ENCODE peak calls at places on chromosomes 1 and 21, in five cellular contexts. T is choroid plexus epithelial cell, V is prostate gland, M is mammary epithelial cell, Q is A549. S is an unnamed sample.
A peak's percentile ranks its signal among the peaks of the same experiment; 100 is the strongest.

GRCh38 chr1:226355679-226356583 is 47.0 kb upstream of the LIN9 start:
- DNase-seq in T (peak; percentile 5), M (no peak), V (no peak), Q (no peak), S (no peak)

GRCh38 chr1:58586296-58586695 is 9.2 kb upstream of the TACSTD2 start:
- DNase-seq in M (no peak), V (no peak), T (no peak), Q (no peak), S (peak; percentile 50)

GRCh38 chr1:36913016-36913415 is 121.3 kb downstream of the GRIK3 start:
- DNase-seq in M (no peak), Q (no peak), T (no peak), V (no peak), S (no peak)

GRCh38 chr1:209895709-209896108 is 42.3 kb upstream of the SYT14 start:
- DNase-seq in Q (no peak), V (no peak), M (peak; percentile 96), T (peak; percentile 62), S (peak; percentile 72)

GRCh38 chr21:43814215-43815106 is 25.1 kb downstream of the RRP1 start:
- DNase-seq in V (no peak), Q (no peak), T (no peak), M (no peak), S (no peak)

GRCh38 chr1:24481098-24481497 is 21.5 kb upstream of the RCAN3 start:
- DNase-seq in V (no peak), T (no peak), Q (no peak), M (no peak), S (no peak)

GRCh38 chr1:14064649-14065442 is 364.9 kb downstream of the PRDM2 start:
- DNase-seq in V (peak; percentile 20), T (no peak), M (no peak), Q (no peak), S (no peak)

GRCh38 chr1:179016694-179017382 is 8.9 kb upstream of the FAM20B start:
- DNase-seq in Q (peak; percentile 92), V (peak; percentile 75), T (peak; percentile 90), M (peak; percentile 95), S (peak; percentile 94)

GRCh38 chr1:61263905-61264824 is 181.8 kb downstream of the NFIA start:
- DNase-seq in V (no peak), M (no peak), Q (no peak), T (no peak), S (no peak)

GRCh38 chr1:29836626-29837305 is 600.4 kb downstream of the PTPRU start:
- DNase-seq in V (no peak), Q (no peak), M (no peak), T (no peak), S (no peak)

DNA sequence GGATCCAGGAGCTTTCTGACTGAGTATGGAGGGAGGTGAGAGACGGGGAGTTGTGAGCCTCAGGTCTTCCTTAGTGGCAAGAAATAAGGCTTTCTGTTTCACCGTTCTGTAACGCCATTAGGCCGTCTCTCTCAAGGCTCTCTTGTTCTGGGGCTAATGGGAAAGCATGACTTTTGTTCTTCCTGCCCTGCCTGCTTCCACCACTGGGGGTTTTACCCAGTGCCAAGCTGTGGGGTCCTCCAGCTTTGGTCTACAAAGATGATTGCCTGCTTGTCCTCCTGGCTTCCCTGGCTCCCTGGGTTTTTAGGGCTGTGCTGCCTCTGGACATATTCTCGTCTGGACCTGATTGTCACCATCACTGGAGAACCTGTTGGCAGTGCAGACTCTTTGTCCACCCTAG is 74.8 kb upstream of the TINAGL1 start:
- DNase-seq in T (no peak), V (no peak), M (no peak), Q (no peak), S (no peak)
- H3K4me3 ChIP-seq in T (no peak overlapping the region), V (no peak overlapping the region), M (no peak overlapping the region), Q (no peak overlapping the region), S (no peak overlapping the region)

GRCh38 chr1:41919764-41920397 is 1.2 kb upstream of the HIVEP3 start:
- DNase-seq in M (no peak), Q (peak; percentile 21), T (no peak), V (no peak), S (no peak)
- TF ChIP-seq CTCF in M (no peak), Q (no peak), T (no peak), V (no peak), S (no peak)

DNA sequence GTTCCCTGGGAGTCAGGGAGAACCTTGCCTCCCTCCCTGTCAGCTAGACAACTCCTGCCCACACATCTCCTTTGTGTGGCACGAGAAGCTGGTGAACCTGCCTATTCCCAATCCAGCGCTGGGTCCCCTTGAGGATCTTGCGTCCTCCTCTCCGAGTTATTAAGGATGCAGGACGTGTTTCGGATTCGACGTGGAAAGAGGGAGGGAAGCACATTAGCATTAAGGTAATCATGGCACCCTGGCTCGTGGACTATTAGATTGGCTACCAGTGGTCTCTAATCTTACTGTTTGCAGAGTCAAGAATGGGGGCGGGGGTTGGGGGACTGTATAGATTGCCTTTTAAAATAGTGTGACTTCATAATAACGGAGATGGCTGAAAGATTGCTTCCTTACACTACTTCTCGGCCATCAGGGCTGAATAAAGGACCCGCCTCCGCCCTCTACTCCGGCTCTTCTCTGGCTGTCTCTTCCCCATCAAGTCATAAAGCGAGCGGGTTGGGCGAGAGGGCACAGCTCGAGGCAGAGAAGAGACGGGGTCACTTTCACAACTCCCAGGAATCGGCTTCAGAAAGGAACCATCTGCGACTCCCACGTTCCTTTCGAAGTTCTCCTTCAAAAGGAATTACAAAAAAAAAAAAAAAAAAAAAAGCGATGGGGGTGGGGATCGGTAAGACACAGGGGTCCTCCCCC is 1.7 kb downstream of the LRRC7 start:
- DNase-seq in M (no peak), Q (no peak), T (no peak), V (no peak), S (no peak)
- H3K4me3 ChIP-seq in M (no peak overlapping the region), Q (no peak overlapping the region), T (no peak overlapping the region), V (no peak overlapping the region), S (no peak overlapping the region)

GRCh38 chr1:1299686-1300351 is 7.9 kb downstream of the ACAP3 start:
- DNase-seq in T (no peak), V (no peak), M (no peak), Q (no peak), S (no peak)
- TF ChIP-seq CTCF in T (peak; percentile 47), V (no peak), M (peak; percentile 43), Q (no peak), S (peak; percentile 23)

DNA sequence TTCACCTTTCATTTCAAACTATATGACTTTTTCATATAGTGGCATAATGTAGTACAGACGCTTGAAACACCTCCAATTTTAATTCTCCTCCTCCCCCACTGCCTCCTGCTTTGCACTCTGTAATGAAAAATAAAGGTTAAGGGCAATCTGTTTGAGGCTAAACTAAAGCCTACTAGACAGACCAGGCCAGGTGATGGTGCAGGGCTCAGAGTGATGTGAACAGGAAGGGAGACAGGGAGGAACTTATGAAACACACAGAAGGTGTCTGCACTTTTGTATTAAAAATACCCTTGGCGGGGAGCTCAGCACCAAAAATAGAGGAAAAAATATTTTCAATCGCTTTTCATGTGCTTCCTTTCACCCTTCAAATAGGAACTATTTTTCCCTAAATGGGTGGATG is 415.4 kb downstream of the LMO4 start:
- DNase-seq in M (no peak), Q (no peak), V (no peak), T (no peak), S (no peak)
- H3K4me3 ChIP-seq in M (no peak overlapping the region), Q (no peak overlapping the region), V (no peak overlapping the region), T (no peak overlapping the region), S (no peak overlapping the region)

DNA sequence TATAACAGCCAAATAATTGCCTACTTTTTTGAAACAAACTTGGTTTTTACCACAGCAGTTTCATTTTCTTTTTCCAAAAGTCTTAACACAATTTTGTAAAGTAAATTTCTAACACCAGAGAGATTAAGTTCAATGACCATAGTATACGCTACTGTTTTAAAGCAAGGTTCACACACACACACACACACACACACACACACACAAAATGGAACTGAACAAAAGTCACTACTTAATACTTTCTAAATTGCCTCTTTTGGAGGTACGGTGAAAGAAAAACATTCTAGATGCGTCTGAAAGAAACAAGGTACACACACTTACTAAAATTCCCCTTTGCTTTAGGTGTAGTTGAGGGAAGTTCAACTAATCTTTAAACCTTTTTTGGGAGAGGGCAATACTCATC is 30.1 kb downstream of the C21orf91 start:
- DNase-seq in V (no peak), Q (no peak), T (no peak), M (no peak), S (no peak)
- TF ChIP-seq CTCF in V (no peak), Q (no peak), T (no peak), M (no peak), S (no peak)